ENCODE peak calls at places on chromosomes 2 and 18, in seven cellular contexts. J, H, F, L, K, I and C are unnamed samples.
A peak's percentile ranks its signal among the peaks of the same experiment; 100 is the strongest.

GRCh38 chr2:43754180-43754579 is 19.7 kb upstream of the DYNC2LI1 start:
- DNase-seq in F (no peak), I (no peak), J (no peak), L (no peak), K (no peak), H (no peak), C (no peak)

GRCh38 chr2:204086167-204086566 is 149.6 kb downstream of the ICOS start:
- DNase-seq in F (no peak), K (no peak), I (no peak), H (no peak), L (no peak), J (no peak), C (no peak)

GRCh38 chr18:51660316-51660715 is 462.8 kb upstream of the MEX3C start:
- DNase-seq in H (no peak), L (no peak), I (no peak), K (no peak), F (no peak), J (no peak), C (no peak)

GRCh38 chr2:231270221-231271114 is 72.0 kb downstream of the ARMC9 start:
- DNase-seq in F (no peak), J (no peak), I (no peak), K (no peak), L (no peak), H (no peak), C (no peak)

GRCh38 chr2:25169073-25169470 is 692 bp upstream of the POMC start:
- DNase-seq in J (no peak), K (no peak), H (no peak), I (no peak), L (no peak), F (no peak), C (no peak)

GRCh38 chr2:15649556-15650255 is 58.0 kb downstream of the DDX1 start:
- DNase-seq in F (peak; percentile 30), K (no peak), I (no peak), J (no peak), L (peak; percentile 71), H (no peak), C (no peak)

GRCh38 chr18:8812631-8813030 is 107.3 kb downstream of the MTCL1 start:
- DNase-seq in J (no peak), I (peak; percentile 86), H (no peak), F (no peak), L (no peak), K (no peak), C (no peak)

GRCh38 chr2:20247084-20247483 is 22.2 kb upstream of the SDC1 start:
- DNase-seq in I (no peak), F (no peak), K (no peak), J (no peak), H (no peak), L (no peak), C (no peak)

GRCh38 chr2:90207454-90208058 is 1516.1 kb downstream of the RPIA start:
- DNase-seq in L (no peak), J (no peak), H (no peak), I (no peak), F (no peak), K (no peak), C (no peak)

GRCh38 chr2:84931384-84931821 is 25.9 kb downstream of the TMSB10 start:
- DNase-seq in I (no peak), L (no peak), J (no peak), H (no peak), K (no peak), F (no peak), C (no peak)

GRCh38 chr2:31523871-31524492 is 56.8 kb downstream of the SRD5A2 start:
- DNase-seq in I (peak; percentile 52), J (peak; percentile 74), K (no peak), L (no peak), F (peak; percentile 60), H (no peak), C (no peak)

GRCh38 chr2:165113414-165113813 is 90.4 kb downstream of the SCN3A start:
- DNase-seq in F (no peak), J (no peak), H (no peak), K (no peak), I (peak; percentile 58), L (no peak), C (no peak)

GRCh38 chr2:219396863-219397457 is 9.2 kb upstream of the DNPEP start:
- DNase-seq in H (no peak), L (no peak), J (no peak), K (peak; percentile 21), I (no peak), F (no peak), C (no peak)

GRCh38 chr2:23745726-23746105 is 181.2 kb downstream of the ATAD2B start:
- DNase-seq in K (no peak), L (no peak), H (no peak), J (no peak), I (peak; percentile 49), F (peak; percentile 19), C (peak; percentile 77)

GRCh38 chr18:21912339-21913239 is 172.0 kb downstream of the MIB1 start:
- DNase-seq in F (no peak), I (no peak), H (no peak), J (no peak), K (no peak), L (no peak), C (no peak)

GRCh38 chr18:13638684-13639083 is 87.7 kb downstream of the FAM210A start:
- DNase-seq in F (no peak), K (no peak), L (no peak), H (no peak), J (no peak), I (no peak), C (no peak)

GRCh38 chr18:7062844-7063243 is 54.8 kb downstream of the LAMA1 start:
- DNase-seq in L (no peak), J (no peak), H (no peak), F (no peak), I (no peak), K (no peak), C (no peak)

GRCh38 chr2:170812716-170813585 is 3.7 kb upstream of the GAD1 start:
- DNase-seq in I (peak; percentile 84), H (no peak), F (peak; percentile 26), J (no peak), L (no peak), K (no peak), C (no peak)

GRCh38 chr18:9090578-9090977 is 11.9 kb upstream of the NDUFV2 start:
- DNase-seq in F (no peak), J (no peak), K (no peak), I (no peak), H (no peak), L (no peak), C (no peak)

GRCh38 chr18:28080876-28081300 is 96.0 kb downstream of the CDH2 start:
- DNase-seq in H (no peak), J (no peak), K (no peak), F (no peak), I (peak; percentile 51), L (no peak), C (no peak)

GRCh38 chr2:46547223-46548102 is 68.1 kb downstream of the TMEM247 start:
- DNase-seq in L (no peak), H (no peak), K (peak; percentile 64), F (no peak), I (no peak), J (no peak), C (peak; percentile 54)

GRCh38 chr18:36693931-36694661 is 134.7 kb downstream of the TPGS2 start:
- DNase-seq in F (peak; percentile 10), L (no peak), J (no peak), I (peak; percentile 78), K (no peak), H (no peak), C (no peak)

GRCh38 chr2:124178719-124179118 is 153.6 kb downstream of the CNTNAP5 start:
- DNase-seq in K (no peak), I (no peak), F (no peak), L (no peak), H (no peak), J (no peak), C (no peak)

GRCh38 chr2:30686000-30686399 is 121.2 kb downstream of the CAPN13 start:
- DNase-seq in J (no peak), K (no peak), I (no peak), F (peak; percentile 78), H (no peak), L (no peak), C (no peak)

GRCh38 chr2:40202798-40203400 is 249.0 kb downstream of the SLC8A1 start:
- DNase-seq in F (no peak), J (no peak), H (no peak), K (no peak), L (no peak), I (peak; percentile 58), C (no peak)

GRCh38 chr2:46270384-46270783 is 26.8 kb upstream of the EPAS1 start:
- DNase-seq in H (no peak), L (peak; percentile 79), J (no peak), F (no peak), I (peak; percentile 35), K (no peak), C (no peak)

GRCh38 chr2:187545238-187545751 is 8.9 kb downstream of the TFPI start:
- DNase-seq in K (no peak), L (no peak), J (no peak), F (no peak), H (no peak), I (no peak), C (no peak)

GRCh38 chr2:70498054-70498453 is 55.6 kb downstream of the TGFA start:
- DNase-seq in K (no peak), J (no peak), I (no peak), L (no peak), H (no peak), F (no peak), C (no peak)
- TF ChIP-seq CTCF in K (no peak), J (peak; percentile 13), I (no peak), L (no peak), H (no peak), F (no peak), C (no peak)

GRCh38 chr18:50586710-50587109 is 26.8 kb downstream of the MAPK4 start:
- DNase-seq in J (no peak), F (no peak), I (no peak), K (no peak), H (no peak), L (no peak), C (no peak)
- TF ChIP-seq CTCF in J (peak; percentile 30), F (no peak), I (peak; percentile 16), K (peak; percentile 38), H (no peak), L (no peak), C (no peak)

DNA sequence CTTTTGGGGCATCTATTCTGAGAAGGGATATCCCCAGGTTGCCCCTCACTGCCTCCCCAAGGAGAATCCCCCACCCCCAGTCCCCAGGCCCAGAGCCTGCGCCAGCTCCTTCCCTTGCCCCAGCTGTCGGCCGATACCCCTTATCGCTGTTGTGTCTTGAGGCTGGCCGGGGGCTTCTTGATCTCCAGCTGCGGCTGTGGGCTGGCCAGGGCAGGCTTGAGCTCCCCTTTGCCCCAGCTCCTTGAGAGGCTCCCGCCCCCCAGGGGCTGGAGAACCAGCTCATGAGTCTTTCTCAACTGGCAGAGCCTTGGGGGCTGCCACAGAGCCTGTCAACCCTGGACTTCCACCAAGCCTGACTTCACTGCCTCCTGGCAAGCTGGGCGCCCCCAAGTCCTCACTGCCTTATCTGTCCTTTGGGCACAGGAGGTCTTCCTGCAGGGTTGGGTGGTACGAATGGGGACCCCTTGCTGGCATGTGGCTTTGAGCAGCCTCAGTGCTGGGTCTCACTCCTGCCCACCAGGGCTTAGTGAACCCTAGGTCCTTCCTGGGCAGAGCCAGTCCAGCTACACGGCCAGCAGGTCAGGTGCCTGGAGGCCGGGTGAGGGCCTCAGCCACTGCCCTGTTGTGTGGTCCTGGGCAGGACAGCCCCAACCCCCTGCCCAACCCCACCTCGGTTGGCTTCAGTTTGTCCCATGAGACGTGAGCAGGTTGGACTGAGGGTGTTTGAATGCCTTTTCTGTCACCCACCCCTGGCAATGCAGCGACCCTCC is 29.5 kb downstream of the INHBB start:
- DNase-seq in K (peak; percentile 30), I (no peak), L (no peak), H (no peak), J (no peak), F (no peak), C (no peak)
- TF ChIP-seq CTCF in K (no peak), I (no peak), L (no peak), H (no peak), J (no peak), F (no peak), C (no peak)

GRCh38 chr2:27621524-27621923 is 7.3 kb downstream of the CCDC121 start:
- DNase-seq in I (no peak), H (no peak), J (no peak), F (no peak), L (no peak), K (no peak), C (no peak)
- TF ChIP-seq CTCF in I (no peak), H (no peak), J (no peak), F (no peak), L (no peak), K (no peak), C (no peak)